ENCODE peak calls at places on chromosome 10, in six cellular contexts. X, P, S, M, J and E are unnamed samples.

GRCh38 chr10:116073025-116073424 is 200.0 kb downstream of the GFRA1 start:
- DNase-seq in P (no peak), M (no peak), J (no peak), S (no peak), X (no peak), E (no peak)

GRCh38 chr10:5305374-5305773 is 59.4 kb upstream of the UCN3 start:
- DNase-seq in J (no peak), M (no peak), P (no peak), S (no peak), X (no peak), E (no peak)

GRCh38 chr10:17599089-17599488 is 18.1 kb downstream of the HACD1 start:
- DNase-seq in J (peak; percentile 22), M (no peak), S (peak; percentile 67), X (peak; percentile 13), P (no peak), E (no peak)

GRCh38 chr10:79219276-79219957 is 127.9 kb upstream of the PPIF start:
- DNase-seq in X (no peak), S (peak; percentile 72), P (peak; percentile 54), M (no peak), J (no peak), E (no peak)

GRCh38 chr10:73586583-73586984 is 4.6 kb downstream of the USP54 start:
- DNase-seq in X (no peak), S (peak; percentile 86), M (peak; percentile 36), P (no peak), J (peak; percentile 45), E (no peak)

GRCh38 chr10:114825513-114826253 is 4.1 kb downstream of the FHIP2A start:
- DNase-seq in J (no peak), X (no peak), P (no peak), S (peak; percentile 65), M (peak; percentile 95), E (no peak)

GRCh38 chr10:126350216-126350992 is 37.9 kb downstream of the ADAM12 start:
- DNase-seq in P (peak; percentile 40), X (peak; percentile 8), M (peak; percentile 46), S (peak; percentile 47), J (no peak), E (peak; percentile 97)

GRCh38 chr10:44193156-44193555 is 191.7 kb downstream of the CXCL12 start:
- DNase-seq in J (no peak), S (no peak), X (no peak), P (no peak), M (no peak), E (no peak)

GRCh38 chr10:132459252-132460028 is 62.4 kb downstream of the PWWP2B start:
- DNase-seq in X (no peak), J (no peak), M (no peak), P (no peak), S (no peak), E (no peak)

GRCh38 chr10:133264455-133264854 is 12.2 kb downstream of the ADAM8 start:
- DNase-seq in S (no peak), J (no peak), P (no peak), M (no peak), X (no peak), E (no peak)

GRCh38 chr10:5532618-5533097 is 7.9 kb downstream of the CALML3 start:
- DNase-seq in M (no peak), P (no peak), J (no peak), X (no peak), S (no peak), E (no peak)

GRCh38 chr10:123017421-123018165 is 8.8 kb downstream of the ACADSB start:
- DNase-seq in P (no peak), X (no peak), M (no peak), J (no peak), S (no peak), E (no peak)

GRCh38 chr10:129756912-129757861 is 206.9 kb downstream of the EBF3 start:
- DNase-seq in J (peak; percentile 39), X (no peak), S (no peak), P (no peak), M (no peak), E (peak; percentile 16)

GRCh38 chr10:49189422-49189821 is 1.2 kb upstream of the TMEM273 start:
- DNase-seq in M (no peak), S (no peak), P (no peak), J (no peak), X (no peak), E (no peak)

GRCh38 chr10:46525177-46525823 is 31.2 kb downstream of the GPRIN2 start:
- DNase-seq in P (no peak), X (peak; percentile 56), J (no peak), M (no peak), S (peak; percentile 76), E (peak; percentile 82)

GRCh38 chr10:61990761-61991135 is 89.2 kb downstream of the ARID5B start:
- DNase-seq in P (no peak), M (no peak), J (no peak), X (no peak), S (no peak), E (no peak)

GRCh38 chr10:46235705-46236536 is 50.9 kb upstream of the ANTXRL start:
- DNase-seq in J (no peak), S (no peak), P (no peak), M (no peak), X (no peak), E (no peak)

GRCh38 chr10:119817991-119818888 is 54.4 kb downstream of the MCMBP start:
- DNase-seq in X (no peak), P (peak; percentile 42), S (peak; percentile 83), J (peak; percentile 35), M (no peak), E (peak; percentile 42)

GRCh38 chr10:79058899-79059771 is 9.6 kb upstream of the ZMIZ1 start:
- DNase-seq in M (no peak), J (no peak), P (no peak), X (no peak), S (no peak), E (no peak)

GRCh38 chr10:124651402-124651887 is 92.7 kb downstream of the FAM53B start:
- DNase-seq in P (no peak), X (no peak), M (no peak), S (no peak), J (no peak), E (no peak)

GRCh38 chr10:49661291-49661856 is 18.1 kb upstream of the C10orf53 start:
- DNase-seq in J (no peak), X (no peak), M (no peak), S (no peak), P (no peak), E (peak; percentile 70)

GRCh38 chr10:29970012-29970396 is 89.4 kb downstream of the JCAD start:
- DNase-seq in X (no peak), J (no peak), M (no peak), S (no peak), P (no peak), E (no peak)

GRCh38 chr10:117413928-117414618 is 38.8 kb upstream of the PDZD8 start:
- DNase-seq in P (no peak), X (no peak), S (no peak), J (no peak), M (no peak), E (peak; percentile 75)

GRCh38 chr10:86958831-86959736 is 685 bp downstream of the SNCG start:
- DNase-seq in X (peak; percentile 62), P (no peak), J (peak; percentile 85), S (peak; percentile 69), M (peak; percentile 47), E (no peak)

GRCh38 chr10:93403741-93404354 is 78.3 kb downstream of the MYOF start:
- DNase-seq in P (no peak), J (no peak), M (no peak), X (no peak), S (no peak), E (peak; percentile 84)

GRCh38 chr10:60979667-60980104 is 35.7 kb upstream of the RHOBTB1 start:
- DNase-seq in P (no peak), M (no peak), S (no peak), X (no peak), J (no peak), E (no peak)
- H3K27ac ChIP-seq in P (no peak overlapping the region), M (no peak overlapping the region), S (no peak overlapping the region), X (no peak overlapping the region), J (no peak overlapping the region), E (no peak overlapping the region)

DNA sequence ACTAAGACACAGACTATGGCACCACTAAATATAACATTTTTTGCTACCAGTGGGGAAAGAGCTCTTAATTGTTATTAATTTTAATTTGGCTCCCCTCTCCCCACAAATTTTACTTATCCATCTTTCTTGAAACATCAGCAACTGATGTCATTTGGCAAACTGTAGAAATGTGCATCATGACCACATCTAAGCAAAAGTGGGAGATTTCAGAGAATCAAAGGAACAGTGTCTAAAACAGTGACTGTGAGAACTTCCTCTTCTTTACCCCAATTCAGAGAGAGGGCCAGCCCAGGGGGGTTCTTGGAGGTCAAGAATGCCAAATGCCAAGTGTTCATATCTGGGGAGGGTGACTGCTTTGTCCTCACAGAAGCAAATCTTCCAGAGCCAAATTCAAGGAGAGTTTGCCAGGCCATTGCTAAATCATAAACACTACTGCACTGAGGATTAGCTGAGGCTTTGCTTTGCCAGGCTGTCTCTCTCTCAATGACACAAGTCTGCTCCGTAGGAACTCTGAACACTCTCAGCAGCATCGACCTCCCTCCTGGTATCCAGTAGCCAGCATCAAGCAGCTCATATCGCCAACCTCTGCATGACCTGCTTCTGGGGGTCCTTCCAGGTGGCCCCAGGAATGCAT is 65.6 kb downstream of the ITIH5 start:
- DNase-seq in P (no peak), J (no peak), M (no peak), X (no peak), S (no peak), E (no peak)
- H3K27ac ChIP-seq in P (no peak overlapping the region), J (no peak overlapping the region), M (no peak overlapping the region), X (no peak overlapping the region), S (no peak overlapping the region), E (no peak overlapping the region)

GRCh38 chr10:13871698-13872280 is 285.0 kb downstream of the PRPF18 start:
- DNase-seq in S (no peak), X (no peak), P (no peak), M (no peak), J (no peak), E (no peak)

GRCh38 chr10:13869295-13869664 is 282.5 kb downstream of the PRPF18 start:
- DNase-seq in S (no peak), P (no peak), X (no peak), M (no peak), J (no peak), E (no peak)

GRCh38 chr10:13871087-13871486 is 284.3 kb downstream of the PRPF18 start:
- DNase-seq in X (no peak), S (no peak), P (no peak), J (no peak), M (no peak), E (no peak)

GRCh38 chr10:13872411-13872810 is 285.6 kb downstream of the PRPF18 start:
- DNase-seq in J (no peak), P (no peak), M (no peak), X (no peak), S (no peak), E (no peak)

DNA sequence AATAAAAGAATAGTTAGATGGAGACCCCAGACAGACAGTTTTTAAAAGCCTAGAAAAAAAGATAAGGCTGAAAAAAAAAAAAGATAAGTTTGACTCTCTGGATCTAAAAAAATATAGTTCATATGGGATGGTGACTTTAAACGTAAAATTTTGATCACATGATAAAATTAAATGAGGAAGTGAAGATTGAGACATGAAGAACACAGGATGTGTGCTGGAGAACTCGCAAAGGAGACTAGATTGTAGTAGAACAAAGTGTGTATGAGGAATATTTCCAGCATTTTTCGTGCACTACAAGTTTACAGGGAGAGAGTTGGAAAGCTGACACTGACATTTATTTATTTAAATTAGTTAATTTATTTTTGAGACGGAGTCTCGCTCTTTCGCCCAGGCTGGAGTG is 286.4 kb downstream of the PRPF18 start:
- DNase-seq in S (no peak), J (no peak), P (no peak), M (no peak), X (no peak), E (no peak)
- H3K27ac ChIP-seq in S (no peak overlapping the region), J (peak overlapping the region; percentile 28), P (no peak overlapping the region), M (no peak overlapping the region), X (no peak overlapping the region), E (no peak overlapping the region)

GRCh38 chr10:68153473-68154210 is 44.4 kb downstream of the MYPN start:
- DNase-seq in J (peak; percentile 52), P (no peak), X (peak; percentile 90), S (peak; percentile 98), M (peak; percentile 98), E (peak; percentile 98)
- H3K27ac ChIP-seq in J (peak overlapping the region; percentile 89), P (no peak overlapping the region), X (peak overlapping the region; percentile 19), S (peak overlapping the region; percentile 91), M (peak overlapping the region; percentile 79), E (peak overlapping the region; percentile 46)